ENCODE peak calls at places on chromosomes 13 and 19, in five cellular contexts. Z, Y, Q, C and O are unnamed samples.

GRCh38 chr13:31045621-31046081 is 113.2 kb downstream of the TEX26 start:
- DNase-seq in C (no peak), Q (peak), Y (peak), Z (peak), O (no peak)

GRCh38 chr19:31583148-31583547 is 233.9 kb upstream of the TSHZ3 start:
- DNase-seq in C (no peak), Q (no peak), Y (no peak), Z (no peak), O (no peak)

GRCh38 chr13:99976502-99977115 is 5.0 kb upstream of the ZIC2 start:
- DNase-seq in Y (no peak), C (no peak), Z (no peak), Q (no peak), O (no peak)

GRCh38 chr13:67137044-67137735 is 92.9 kb downstream of the PCDH9 start:
- DNase-seq in Q (no peak), C (no peak), Z (no peak), Y (no peak), O (no peak)

GRCh38 chr19:14062558-14062855 is 631 bp upstream of the PALM3 start:
- DNase-seq in Q (no peak), Z (no peak), C (no peak), Y (no peak), O (no peak)

GRCh38 chr19:14563989-14564650 is 7.7 kb downstream of the NDUFB7 start:
- DNase-seq in Y (no peak), Q (no peak), C (peak), Z (no peak), O (no peak)

GRCh38 chr19:18594096-18594823 is 5.7 kb downstream of the REX1BD start:
- DNase-seq in Z (peak), Y (peak), C (peak), Q (peak), O (no peak)

GRCh38 chr19:6273701-6274601 is 5.8 kb downstream of the MLLT1 start:
- DNase-seq in Y (peak), C (no peak), Q (peak), Z (peak), O (no peak)

GRCh38 chr19:13095393-13095784 is 7.3 kb downstream of the LYL1 start:
- DNase-seq in C (peak), Y (no peak), Z (no peak), Q (no peak), O (no peak)

GRCh38 chr19:17337675-17338439 is 504 bp downstream of the GTPBP3 start:
- DNase-seq in Q (no peak), C (peak), Y (no peak), Z (no peak), O (no peak)

GRCh38 chr19:45477216-45477615 is 9.4 kb downstream of the FOSB start:
- DNase-seq in Y (no peak), Z (no peak), C (no peak), Q (no peak), O (no peak)

GRCh38 chr19:13825489-13826475 is 30.5 kb downstream of the ZSWIM4 start:
- DNase-seq in C (peak), Q (no peak), Y (no peak), Z (no peak), O (no peak)

GRCh38 chr13:36862002-36862706 is 43.1 kb downstream of the RFXAP start:
- DNase-seq in Q (no peak), Y (no peak), C (no peak), Z (peak), O (no peak)

GRCh38 chr19:18062043-18062442 is 24.7 kb downstream of the IL12RB1 start:
- DNase-seq in Q (no peak), Y (no peak), Z (no peak), C (peak), O (no peak)

GRCh38 chr13:67299731-67300130 is 69.6 kb upstream of the PCDH9 start:
- DNase-seq in Q (no peak), Z (no peak), C (no peak), Y (no peak), O (no peak)

GRCh38 chr19:38308006-38308766 is 4.1 kb downstream of the C19orf33 start:
- DNase-seq in C (no peak), Y (no peak), Z (no peak), Q (no peak), O (no peak)
- TF ChIP-seq POLR2AphosphoS5 in C (no peak), Y (no peak), Z (no peak), Q (no peak), O (no peak)

GRCh38 chr13:113861433-113862030 is 2.3 kb downstream of the GAS6 start:
- DNase-seq in Z (no peak), Y (peak), C (no peak), Q (no peak), O (no peak)

GRCh38 chr13:113860579-113861432 is 3.1 kb downstream of the GAS6 start:
- DNase-seq in Z (peak), C (peak), Y (peak), Q (peak), O (no peak)

GRCh38 chr13:113863511-113864302 is at the start of gene GAS6:
- DNase-seq in Y (peak), Z (peak), Q (peak), C (peak), O (no peak)

GRCh38 chr13:113862766-113863510 is 938 bp downstream of the GAS6 start:
- DNase-seq in C (peak), Y (peak), Z (peak), Q (peak), O (no peak)

GRCh38 chr13:113862191-113862765 is 1.6 kb downstream of the GAS6 start:
- DNase-seq in Z (no peak), Q (no peak), Y (peak), C (no peak), O (no peak)
- H3K4me3 ChIP-seq in Z (no peak), Q (peak), Y (peak), C (peak), O (no peak)

DNA sequence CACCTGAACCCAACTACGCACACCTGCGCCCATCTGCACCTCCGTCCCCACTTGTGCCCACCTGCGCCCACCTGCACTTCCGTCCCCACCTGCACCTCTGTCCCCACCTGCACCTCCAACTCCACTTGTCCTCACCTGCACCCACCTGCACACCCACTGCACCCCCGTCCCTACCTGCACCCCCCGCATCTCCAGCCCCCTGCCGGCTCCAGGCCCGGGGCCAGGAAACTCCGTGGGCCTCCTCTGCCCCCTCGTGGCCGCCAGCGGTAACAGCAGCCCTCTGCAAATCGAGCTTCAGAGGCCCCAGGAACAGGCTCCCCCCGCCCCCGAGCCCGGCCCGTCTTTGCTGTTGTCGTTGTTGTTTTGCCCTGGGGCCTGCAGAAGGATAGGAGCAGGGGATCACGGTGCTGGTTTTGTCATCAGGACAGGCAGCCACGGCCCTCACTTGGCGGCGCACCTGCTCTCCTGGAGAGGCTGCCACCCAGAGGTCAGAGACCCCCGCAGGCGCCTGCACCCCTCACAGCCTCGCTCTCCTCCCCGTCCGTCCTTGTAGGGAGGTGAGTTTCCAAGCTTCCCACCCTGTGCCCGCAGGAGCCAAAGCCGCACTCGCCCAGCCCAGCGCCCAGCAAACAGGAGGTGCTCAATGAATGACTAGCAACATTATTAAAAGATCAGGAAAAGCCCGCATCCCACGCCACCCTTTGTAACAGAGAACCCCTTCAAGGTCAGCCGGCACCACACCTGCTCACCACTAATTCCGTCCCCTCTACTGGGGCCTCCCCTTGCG is 65.4 kb downstream of the GNG7 start:
- DNase-seq in Y (no peak), C (peak), Z (peak), Q (peak), O (no peak)
- H3K27ac ChIP-seq in Y (no peak), C (no peak), Z (no peak), Q (no peak), O (no peak)

GRCh38 chr19:48321372-48321621 is 4.1 kb upstream of the EMP3 start:
- DNase-seq in Z (peak), Q (peak), Y (peak), C (peak), O (peak)

GRCh38 chr19:48321622-48322591 is 3.4 kb upstream of the EMP3 start:
- DNase-seq in C (peak), Q (peak), Y (peak), Z (peak), O (peak)

GRCh38 chr19:48330012-48330681 is 4.8 kb downstream of the EMP3 start:
- DNase-seq in Q (peak), C (peak), Z (peak), Y (peak), O (no peak)

GRCh38 chr19:48329167-48329891 is 4.0 kb downstream of the EMP3 start:
- DNase-seq in Y (no peak), Q (peak), Z (no peak), C (peak), O (no peak)

GRCh38 chr19:48325265-48325910 is at the start of gene EMP3:
- DNase-seq in Y (peak), Q (peak), Z (peak), C (peak), O (peak)
- TF ChIP-seq POLR2AphosphoS5 in Y (peak), Q (peak), Z (peak), C (peak), O (peak)

DNA sequence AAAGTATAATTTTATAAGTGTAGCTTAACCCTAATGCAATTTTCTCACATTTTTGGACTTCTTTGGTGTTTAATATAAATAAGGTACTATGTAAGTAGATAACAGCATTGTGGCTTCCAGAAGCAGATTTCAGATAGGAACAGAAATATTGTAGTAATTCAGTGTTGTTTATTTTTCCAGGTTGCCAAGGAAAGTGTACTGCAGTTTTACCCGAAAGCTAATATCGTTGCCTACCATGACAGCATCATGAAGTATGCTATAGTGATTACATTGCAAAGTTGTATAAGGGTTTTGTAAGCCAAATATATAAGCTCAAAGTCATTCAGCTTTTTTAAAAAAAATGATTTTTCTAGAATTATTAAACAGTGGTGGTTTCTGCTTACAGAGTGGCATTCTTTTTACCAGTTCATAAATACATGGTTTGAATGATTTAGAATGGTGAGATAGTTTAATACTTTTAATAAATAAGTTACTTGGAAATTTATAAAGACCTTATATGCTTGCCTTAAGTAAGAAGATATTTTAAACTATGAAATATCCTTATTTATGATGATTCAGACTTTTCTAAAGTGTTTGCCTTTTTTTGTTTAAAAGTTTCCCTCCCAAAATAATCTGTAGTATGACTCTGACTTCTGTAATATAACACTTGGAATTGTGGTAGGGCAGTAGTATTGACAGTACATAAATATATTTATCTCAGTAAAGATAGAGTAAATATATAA is 3.7 kb downstream of the UBA2 start:
- DNase-seq in Q (no peak), Y (no peak), C (no peak), Z (peak), O (no peak)
- H3K4me3 ChIP-seq in Q (no peak), Y (no peak), C (no peak), Z (no peak), O (no peak)

DNA sequence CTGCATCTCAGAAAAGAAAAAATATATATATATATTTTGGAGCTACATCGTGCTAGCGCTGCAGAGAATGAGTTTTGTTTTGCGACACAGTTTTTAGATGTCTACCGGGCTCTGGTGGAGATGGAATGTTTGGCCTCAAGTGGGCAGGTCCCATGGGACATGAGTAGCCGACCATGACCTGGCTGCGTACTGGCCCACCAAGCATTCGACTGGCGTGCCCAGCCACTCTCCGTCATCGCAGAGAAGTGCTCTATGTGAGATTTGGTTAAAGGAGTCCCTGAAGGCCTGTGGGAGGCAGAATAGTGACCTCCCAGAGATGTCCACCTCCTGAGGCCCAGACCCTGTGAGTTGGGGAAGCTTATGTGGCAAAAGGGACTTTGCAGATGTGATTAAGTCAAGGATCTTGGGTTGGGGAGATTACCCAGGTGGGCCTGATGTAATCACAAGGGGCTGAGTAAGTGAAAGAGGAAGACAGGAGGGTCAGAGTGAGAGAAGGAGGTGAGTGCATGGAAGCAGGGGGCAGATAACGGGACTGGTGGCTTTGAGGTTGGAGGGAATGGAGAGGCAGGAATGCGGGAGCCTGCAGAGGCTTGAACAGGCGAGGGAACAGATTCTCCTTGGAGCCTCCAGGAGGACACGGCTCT is 817 bp upstream of the LILRB4 start:
- DNase-seq in Z (no peak), Y (no peak), Q (no peak), C (no peak), O (no peak)
- H3K27ac ChIP-seq in Z (no peak), Y (no peak), Q (no peak), C (no peak), O (no peak)

GRCh38 chr19:950352-951066 is 24.7 kb downstream of the ARID3A start:
- DNase-seq in Y (no peak), C (no peak), Q (no peak), Z (no peak), O (no peak)
- TF ChIP-seq POLR2AphosphoS5 in Y (no peak), C (no peak), Q (no peak), Z (no peak), O (no peak)

GRCh38 chr13:112800057-112800456 is 110.2 kb downstream of the ATP11A start:
- DNase-seq in C (no peak), Z (no peak), Q (no peak), Y (no peak), O (no peak)

GRCh38 chr13:112799394-112799793 is 109.6 kb downstream of the ATP11A start:
- DNase-seq in Q (no peak), Y (no peak), C (no peak), Z (no peak), O (no peak)

GRCh38 chr13:112803422-112803821 is 113.6 kb downstream of the ATP11A start:
- DNase-seq in Q (no peak), C (no peak), Y (no peak), Z (no peak), O (no peak)

GRCh38 chr13:112804374-112804773 is 114.5 kb downstream of the ATP11A start:
- DNase-seq in Y (no peak), C (no peak), Q (no peak), Z (no peak), O (no peak)

GRCh38 chr13:112802808-112803207 is 113.0 kb downstream of the ATP11A start:
- DNase-seq in C (no peak), Z (no peak), Q (no peak), Y (no peak), O (no peak)
- H3K4me3 ChIP-seq in C (no peak), Z (no peak), Q (no peak), Y (no peak), O (no peak)

DNA sequence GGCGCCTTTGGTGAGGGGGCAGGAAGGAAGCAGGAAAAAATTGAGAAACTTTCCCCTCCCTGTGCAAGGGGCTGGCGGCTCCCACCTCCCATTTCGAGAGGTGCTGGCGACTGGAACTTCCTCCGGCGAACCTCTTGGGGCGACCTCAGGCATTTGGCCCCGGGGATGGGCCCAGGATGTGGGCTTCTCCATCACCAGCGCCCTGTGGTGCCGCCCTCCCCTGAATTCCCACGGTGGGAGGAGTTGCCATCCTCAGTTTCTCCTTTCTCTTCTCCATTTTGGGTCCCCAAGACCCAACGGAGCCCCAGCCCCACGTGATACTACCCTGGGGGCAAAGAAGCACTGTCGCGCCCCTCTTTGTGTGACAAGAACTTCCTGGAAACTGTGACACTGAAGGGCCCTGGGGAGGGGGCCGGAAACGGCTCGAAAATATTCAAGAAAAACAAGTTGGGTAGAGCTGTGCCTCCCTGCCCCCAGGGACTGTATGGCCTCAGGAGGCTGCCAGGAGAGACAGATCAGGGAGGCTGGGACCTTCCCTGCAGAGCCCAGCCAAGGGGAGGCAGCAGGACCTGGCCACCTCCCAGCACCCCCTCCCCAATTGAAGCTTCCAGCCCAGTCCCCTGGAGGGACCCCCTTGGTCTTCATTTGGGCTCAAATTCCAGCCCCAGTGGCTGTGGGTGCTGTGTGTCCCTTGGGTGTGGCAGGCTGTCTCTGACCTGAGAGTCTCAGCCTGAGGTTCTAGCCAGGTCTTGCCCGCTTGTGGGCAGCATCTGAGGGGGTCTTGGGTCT is 16.2 kb upstream of the AP1M2 start:
- DNase-seq in Q (peak), C (peak), Z (peak), Y (peak), O (peak)
- H3K27ac ChIP-seq in Q (peak), C (peak), Z (peak), Y (peak), O (peak)

DNA sequence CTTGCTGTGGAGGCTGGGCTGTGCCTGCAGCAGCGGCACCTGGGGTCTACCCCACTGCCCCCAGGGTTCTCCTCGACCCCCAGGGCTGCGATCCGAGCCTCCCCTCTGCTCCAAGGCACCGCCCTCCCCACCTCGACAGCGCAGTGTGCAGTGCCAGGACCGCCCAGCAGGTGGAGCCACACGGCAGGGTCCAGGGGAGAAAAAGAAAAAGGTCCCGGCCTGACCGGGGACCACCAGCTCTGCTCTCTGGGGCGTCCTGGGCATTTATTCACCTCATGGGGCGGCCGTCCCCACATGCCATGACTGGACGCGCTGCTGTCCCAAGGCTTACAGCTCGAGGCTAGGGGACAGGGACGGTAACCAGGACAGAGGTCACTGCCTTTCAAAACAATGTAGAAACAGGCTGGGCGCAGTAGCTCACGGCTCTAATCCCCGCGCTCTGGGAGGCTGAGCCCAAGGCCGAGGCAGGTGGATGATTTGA is 10.6 kb downstream of the REXO1 start:
- DNase-seq in C (peak), Z (peak), Y (no peak), Q (peak), O (no peak)
- TF ChIP-seq POLR2AphosphoS5 in C (no peak), Z (no peak), Y (no peak), Q (no peak), O (no peak)